ENCODE peak calls at places on chromosomes 5 and 9, in nine cellular contexts. One of them, this sample, is unnamed.

GRCh38 chr5:150653762-150654158 is 7.3 kb upstream of the MYOZ3 start:
- DNase-seq in pancreas: no peak
- DNase-seq in brain microvascular endothelial cell: no peak
- DNase-seq in sigmoid colon: no peak
- DNase-seq in effector memory CD4-positive, alpha-beta T cell: no peak
- DNase-seq in heart right ventricle: no peak
- DNase-seq in tibial artery: no peak
- DNase-seq in transverse colon: no peak
- DNase-seq in astrocyte: no peak
- DNase-seq in this sample: no peak

GRCh38 chr5:74538206-74538661 is 102.3 kb downstream of the ENC1 start:
- DNase-seq in pancreas: no peak
- DNase-seq in brain microvascular endothelial cell: peak; percentile 65
- DNase-seq in sigmoid colon: peak; percentile 66
- DNase-seq in effector memory CD4-positive, alpha-beta T cell: no peak
- DNase-seq in heart right ventricle: peak; percentile 80
- DNase-seq in tibial artery: peak; percentile 81
- DNase-seq in transverse colon: peak; percentile 24
- DNase-seq in astrocyte: no peak
- DNase-seq in this sample: no peak

GRCh38 chr9:110110154-110110553 is 97.8 kb downstream of the C9orf152 start:
- DNase-seq in pancreas: no peak
- DNase-seq in brain microvascular endothelial cell: no peak
- DNase-seq in sigmoid colon: no peak
- DNase-seq in effector memory CD4-positive, alpha-beta T cell: no peak
- DNase-seq in heart right ventricle: no peak
- DNase-seq in tibial artery: no peak
- DNase-seq in transverse colon: no peak
- DNase-seq in astrocyte: no peak
- DNase-seq in this sample: no peak

GRCh38 chr5:96582343-96582742 is 79.8 kb upstream of the CAST start:
- DNase-seq in pancreas: no peak
- DNase-seq in brain microvascular endothelial cell: no peak
- DNase-seq in sigmoid colon: no peak
- DNase-seq in effector memory CD4-positive, alpha-beta T cell: no peak
- DNase-seq in heart right ventricle: no peak
- DNase-seq in tibial artery: no peak
- DNase-seq in transverse colon: peak; percentile 33
- DNase-seq in astrocyte: peak; percentile 63
- DNase-seq in this sample: no peak

GRCh38 chr9:121997791-121998190 is 95.3 kb downstream of the TTLL11 start:
- DNase-seq in pancreas: no peak
- DNase-seq in brain microvascular endothelial cell: peak; percentile 37
- DNase-seq in sigmoid colon: no peak
- DNase-seq in effector memory CD4-positive, alpha-beta T cell: no peak
- DNase-seq in heart right ventricle: no peak
- DNase-seq in tibial artery: no peak
- DNase-seq in transverse colon: no peak
- DNase-seq in astrocyte: no peak
- DNase-seq in this sample: no peak

GRCh38 chr9:22041792-22042191 is 32.7 kb upstream of the CDKN2B start:
- DNase-seq in pancreas: no peak
- DNase-seq in brain microvascular endothelial cell: no peak
- DNase-seq in sigmoid colon: no peak
- DNase-seq in effector memory CD4-positive, alpha-beta T cell: no peak
- DNase-seq in heart right ventricle: no peak
- DNase-seq in tibial artery: no peak
- DNase-seq in transverse colon: peak; percentile 84
- DNase-seq in astrocyte: peak; percentile 34
- DNase-seq in this sample: no peak

GRCh38 chr9:15147471-15147870 is 159.5 kb downstream of the TTC39B start:
- DNase-seq in pancreas: no peak
- DNase-seq in brain microvascular endothelial cell: no peak
- DNase-seq in sigmoid colon: no peak
- DNase-seq in effector memory CD4-positive, alpha-beta T cell: no peak
- DNase-seq in heart right ventricle: no peak
- DNase-seq in tibial artery: no peak
- DNase-seq in transverse colon: no peak
- DNase-seq in astrocyte: no peak
- DNase-seq in this sample: no peak

GRCh38 chr9:935348-935965 is 41.0 kb upstream of the DMRT3 start:
- DNase-seq in pancreas: no peak
- DNase-seq in brain microvascular endothelial cell: no peak
- DNase-seq in sigmoid colon: no peak
- DNase-seq in effector memory CD4-positive, alpha-beta T cell: no peak
- DNase-seq in heart right ventricle: no peak
- DNase-seq in tibial artery: no peak
- DNase-seq in transverse colon: no peak
- DNase-seq in astrocyte: no peak
- DNase-seq in this sample: no peak

GRCh38 chr5:117376748-117377147 is 802.1 kb upstream of the SEMA6A start:
- DNase-seq in pancreas: no peak
- DNase-seq in brain microvascular endothelial cell: no peak
- DNase-seq in sigmoid colon: no peak
- DNase-seq in effector memory CD4-positive, alpha-beta T cell: no peak
- DNase-seq in heart right ventricle: no peak
- DNase-seq in tibial artery: no peak
- DNase-seq in transverse colon: no peak
- DNase-seq in astrocyte: no peak
- DNase-seq in this sample: no peak

GRCh38 chr9:33524431-33524947 is 438 bp downstream of the ANKRD18B start:
- DNase-seq in pancreas: peak; percentile 55
- DNase-seq in brain microvascular endothelial cell: no peak
- DNase-seq in sigmoid colon: no peak
- DNase-seq in effector memory CD4-positive, alpha-beta T cell: no peak
- DNase-seq in heart right ventricle: no peak
- DNase-seq in tibial artery: no peak
- DNase-seq in transverse colon: no peak
- DNase-seq in astrocyte: no peak
- DNase-seq in this sample: no peak

GRCh38 chr5:111948517-111948916 is 191.5 kb upstream of the NREP start:
- DNase-seq in pancreas: no peak
- DNase-seq in brain microvascular endothelial cell: peak; percentile 96
- DNase-seq in sigmoid colon: no peak
- DNase-seq in effector memory CD4-positive, alpha-beta T cell: no peak
- DNase-seq in heart right ventricle: no peak
- DNase-seq in tibial artery: no peak
- DNase-seq in transverse colon: no peak
- DNase-seq in astrocyte: peak; percentile 99
- DNase-seq in this sample: no peak

GRCh38 chr5:137737349-137738256 is 1.7 kb upstream of the KLHL3 start:
- DNase-seq in pancreas: no peak
- DNase-seq in brain microvascular endothelial cell: peak; percentile 52
- DNase-seq in sigmoid colon: no peak
- DNase-seq in effector memory CD4-positive, alpha-beta T cell: peak; percentile 27
- DNase-seq in heart right ventricle: peak; percentile 78
- DNase-seq in tibial artery: peak; percentile 32
- DNase-seq in transverse colon: peak; percentile 47
- DNase-seq in astrocyte: peak; percentile 50
- DNase-seq in this sample: no peak

GRCh38 chr5:133694181-133694831 is 82.0 kb upstream of the FSTL4 start:
- DNase-seq in pancreas: no peak
- DNase-seq in brain microvascular endothelial cell: no peak
- DNase-seq in sigmoid colon: peak; percentile 43
- DNase-seq in effector memory CD4-positive, alpha-beta T cell: no peak
- DNase-seq in heart right ventricle: no peak
- DNase-seq in tibial artery: no peak
- DNase-seq in transverse colon: no peak
- DNase-seq in astrocyte: no peak
- DNase-seq in this sample: no peak

GRCh38 chr5:1479581-1480188 is 34.4 kb upstream of the SLC6A3 start:
- DNase-seq in pancreas: peak; percentile 64
- DNase-seq in brain microvascular endothelial cell: no peak
- DNase-seq in sigmoid colon: no peak
- DNase-seq in effector memory CD4-positive, alpha-beta T cell: no peak
- DNase-seq in heart right ventricle: no peak
- DNase-seq in tibial artery: peak; percentile 58
- DNase-seq in transverse colon: peak; percentile 48
- DNase-seq in astrocyte: no peak
- DNase-seq in this sample: peak; percentile 85

GRCh38 chr5:165076686-165077085 is 1571.3 kb downstream of the MAT2B start:
- DNase-seq in pancreas: no peak
- DNase-seq in brain microvascular endothelial cell: no peak
- DNase-seq in sigmoid colon: no peak
- DNase-seq in effector memory CD4-positive, alpha-beta T cell: no peak
- DNase-seq in heart right ventricle: no peak
- DNase-seq in tibial artery: no peak
- DNase-seq in transverse colon: no peak
- DNase-seq in astrocyte: no peak
- DNase-seq in this sample: no peak

GRCh38 chr9:130183133-130183762 is 11.0 kb downstream of the NCS1 start:
- DNase-seq in pancreas: no peak
- DNase-seq in brain microvascular endothelial cell: no peak
- DNase-seq in sigmoid colon: no peak
- DNase-seq in effector memory CD4-positive, alpha-beta T cell: no peak
- DNase-seq in heart right ventricle: no peak
- DNase-seq in tibial artery: no peak
- DNase-seq in transverse colon: no peak
- DNase-seq in astrocyte: peak; percentile 71
- DNase-seq in this sample: no peak

GRCh38 chr9:130179508-130179907 is 7.3 kb downstream of the NCS1 start:
- DNase-seq in pancreas: no peak
- DNase-seq in brain microvascular endothelial cell: no peak
- DNase-seq in sigmoid colon: no peak
- DNase-seq in effector memory CD4-positive, alpha-beta T cell: no peak
- DNase-seq in heart right ventricle: no peak
- DNase-seq in tibial artery: no peak
- DNase-seq in transverse colon: no peak
- DNase-seq in astrocyte: no peak
- DNase-seq in this sample: no peak

GRCh38 chr9:130180516-130180915 is 8.3 kb downstream of the NCS1 start:
- DNase-seq in pancreas: no peak
- DNase-seq in brain microvascular endothelial cell: no peak
- DNase-seq in sigmoid colon: no peak
- DNase-seq in effector memory CD4-positive, alpha-beta T cell: no peak
- DNase-seq in heart right ventricle: no peak
- DNase-seq in tibial artery: no peak
- DNase-seq in transverse colon: no peak
- DNase-seq in astrocyte: no peak
- DNase-seq in this sample: no peak

GRCh38 chr9:130182090-130182909 is 10.1 kb downstream of the NCS1 start:
- DNase-seq in pancreas: no peak
- DNase-seq in brain microvascular endothelial cell: no peak
- DNase-seq in sigmoid colon: no peak
- DNase-seq in effector memory CD4-positive, alpha-beta T cell: no peak
- DNase-seq in heart right ventricle: no peak
- DNase-seq in tibial artery: no peak
- DNase-seq in transverse colon: no peak
- DNase-seq in astrocyte: no peak
- DNase-seq in this sample: no peak

DNA sequence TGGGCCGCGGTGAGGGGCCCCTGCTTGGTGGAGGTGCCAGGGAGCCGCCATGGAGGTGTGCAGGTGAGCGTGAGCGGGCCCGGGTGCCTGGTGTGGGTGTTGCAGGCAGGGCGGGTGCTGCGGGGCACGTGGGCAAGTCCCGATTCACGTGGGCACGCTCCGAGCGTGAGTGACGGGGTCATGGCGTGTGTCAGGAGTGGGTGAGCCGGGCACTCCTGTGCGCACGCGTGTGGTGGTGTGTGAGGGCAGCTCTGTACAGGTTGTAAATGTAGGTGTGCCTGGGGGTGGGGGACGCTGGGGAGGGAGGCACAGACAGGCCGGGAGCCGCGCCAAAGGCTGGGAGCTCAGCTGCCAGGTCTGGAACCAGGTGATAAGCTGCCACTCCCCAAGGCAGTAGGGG is 9.4 kb downstream of the NCS1 start:
- DNase-seq in pancreas: no peak
- DNase-seq in brain microvascular endothelial cell: no peak
- DNase-seq in sigmoid colon: no peak
- DNase-seq in effector memory CD4-positive, alpha-beta T cell: no peak
- DNase-seq in heart right ventricle: no peak
- DNase-seq in tibial artery: no peak
- DNase-seq in transverse colon: peak; percentile 87
- DNase-seq in astrocyte: no peak
- DNase-seq in this sample: no peak
- H3K27ac ChIP-seq in pancreas: peak overlapping the region; percentile 2
- H3K27ac ChIP-seq in brain microvascular endothelial cell: no peak overlapping the region
- H3K27ac ChIP-seq in sigmoid colon: peak overlapping the region; percentile 94
- H3K27ac ChIP-seq in effector memory CD4-positive, alpha-beta T cell: no peak overlapping the region
- H3K27ac ChIP-seq in heart right ventricle: no peak overlapping the region
- H3K27ac ChIP-seq in tibial artery: peak overlapping the region; percentile 95
- H3K27ac ChIP-seq in transverse colon: peak overlapping the region; percentile 87
- H3K27ac ChIP-seq in astrocyte: no peak overlapping the region
- H3K27ac ChIP-seq in this sample: no peak overlapping the region

GRCh38 chr9:89661956-89662717 is 57.3 kb downstream of the GADD45G start:
- DNase-seq in pancreas: peak; percentile 99
- DNase-seq in brain microvascular endothelial cell: peak; percentile 97
- DNase-seq in sigmoid colon: peak; percentile 99
- DNase-seq in effector memory CD4-positive, alpha-beta T cell: no peak
- DNase-seq in heart right ventricle: peak; percentile 99
- DNase-seq in tibial artery: peak; percentile 94
- DNase-seq in transverse colon: peak; percentile 98
- DNase-seq in astrocyte: peak; percentile 95
- DNase-seq in this sample: peak; percentile 97
- H3K4me3 ChIP-seq in pancreas: peak overlapping the region; percentile 33
- H3K4me3 ChIP-seq in brain microvascular endothelial cell: peak overlapping the region; percentile 41
- H3K4me3 ChIP-seq in sigmoid colon: no peak overlapping the region
- H3K4me3 ChIP-seq in effector memory CD4-positive, alpha-beta T cell: no peak overlapping the region
- H3K4me3 ChIP-seq in heart right ventricle: peak overlapping the region; percentile 48
- H3K4me3 ChIP-seq in tibial artery: peak overlapping the region; percentile 44
- H3K4me3 ChIP-seq in transverse colon: no peak overlapping the region
- H3K4me3 ChIP-seq in astrocyte: peak overlapping the region; percentile 42
- H3K4me3 ChIP-seq in this sample: peak overlapping the region; percentile 18

GRCh38 chr9:97528529-97529230 is 27.2 kb downstream of the TMOD1 start:
- DNase-seq in pancreas: no peak
- DNase-seq in brain microvascular endothelial cell: no peak
- DNase-seq in sigmoid colon: no peak
- DNase-seq in effector memory CD4-positive, alpha-beta T cell: no peak
- DNase-seq in heart right ventricle: peak; percentile 41
- DNase-seq in tibial artery: no peak
- DNase-seq in transverse colon: no peak
- DNase-seq in astrocyte: no peak
- DNase-seq in this sample: no peak
- H3K27ac ChIP-seq in pancreas: no peak overlapping the region
- H3K27ac ChIP-seq in brain microvascular endothelial cell: no peak overlapping the region
- H3K27ac ChIP-seq in sigmoid colon: peak overlapping the region; percentile 91
- H3K27ac ChIP-seq in effector memory CD4-positive, alpha-beta T cell: no peak overlapping the region
- H3K27ac ChIP-seq in heart right ventricle: peak overlapping the region; percentile 85
- H3K27ac ChIP-seq in tibial artery: peak overlapping the region; percentile 85
- H3K27ac ChIP-seq in transverse colon: peak overlapping the region; percentile 87
- H3K27ac ChIP-seq in astrocyte: no peak overlapping the region
- H3K27ac ChIP-seq in this sample: peak overlapping the region; percentile 70

DNA sequence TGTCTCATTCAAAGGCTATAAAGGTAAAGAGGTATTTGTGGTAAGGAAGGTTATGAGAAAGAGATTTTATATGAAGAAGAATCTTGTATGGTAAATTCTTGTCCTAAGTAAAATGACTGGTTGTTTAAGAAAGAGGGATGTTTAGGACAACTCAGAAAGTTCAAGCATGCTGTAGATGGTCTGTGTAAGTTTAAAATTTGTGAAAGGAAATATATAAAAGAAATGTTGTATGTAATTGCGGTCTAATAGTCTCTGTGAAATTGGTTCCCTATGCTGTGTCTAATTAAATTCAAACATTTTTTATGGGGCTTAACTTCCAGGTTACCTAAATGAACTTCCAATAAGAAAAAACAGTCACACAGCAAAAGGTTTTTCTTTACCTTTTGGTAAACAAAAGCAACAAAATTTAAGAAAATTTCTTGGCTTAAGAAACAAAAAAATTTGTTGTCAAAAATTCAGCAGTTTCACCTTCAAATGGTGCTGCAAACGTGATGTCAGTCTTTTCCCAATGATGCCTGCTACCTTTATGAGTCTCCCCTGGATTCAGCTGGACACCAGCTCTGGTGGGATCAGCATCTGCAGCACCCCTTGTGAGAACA is 83.0 kb upstream of the FCN1 start:
- DNase-seq in pancreas: no peak
- DNase-seq in brain microvascular endothelial cell: no peak
- DNase-seq in sigmoid colon: no peak
- DNase-seq in effector memory CD4-positive, alpha-beta T cell: no peak
- DNase-seq in heart right ventricle: no peak
- DNase-seq in tibial artery: no peak
- DNase-seq in transverse colon: no peak
- DNase-seq in astrocyte: no peak
- DNase-seq in this sample: no peak
- H3K4me3 ChIP-seq in pancreas: no peak overlapping the region
- H3K4me3 ChIP-seq in brain microvascular endothelial cell: no peak overlapping the region
- H3K4me3 ChIP-seq in sigmoid colon: no peak overlapping the region
- H3K4me3 ChIP-seq in effector memory CD4-positive, alpha-beta T cell: no peak overlapping the region
- H3K4me3 ChIP-seq in heart right ventricle: no peak overlapping the region
- H3K4me3 ChIP-seq in tibial artery: no peak overlapping the region
- H3K4me3 ChIP-seq in transverse colon: no peak overlapping the region
- H3K4me3 ChIP-seq in astrocyte: no peak overlapping the region
- H3K4me3 ChIP-seq in this sample: no peak overlapping the region

This sample was measured in left lung.